ENCODE peak calls at places on chromosomes 12 and 14, in seven cellular contexts. O is T-cell; B is lower lobe of right lung; R is fibroblast of pulmonary artery; G is activated CD4-positive, CD25-positive, alpha-beta regulatory T cell; S is NCI-H2029; J is nephron progenitor cell. T is an unnamed sample.

GRCh38 chr14:68444449-68445168 is 348.3 kb downstream of the ZFP36L1 start:
- DNase-seq in O (no peak), B (no peak), R (peak), G (no peak), S (no peak), J (no peak), T (peak)

GRCh38 chr12:127041985-127042625 is 1224.9 kb upstream of the TMEM132C start:
- DNase-seq in O (no peak), B (no peak), R (no peak), G (no peak), S (no peak), J (no peak), T (peak)

GRCh38 chr12:11758838-11759509 is 109.5 kb downstream of the ETV6 start:
- DNase-seq in O (no peak), B (no peak), R (peak), G (no peak), S (no peak), J (no peak), T (peak)

GRCh38 chr14:49206832-49207231 is 379.3 kb downstream of the RPS29 start:
- DNase-seq in O (no peak), B (no peak), R (no peak), G (no peak), S (no peak), J (no peak), T (no peak)

GRCh38 chr12:12008931-12009611 is 61.7 kb upstream of the BCL2L14 start:
- DNase-seq in O (peak), B (no peak), R (peak), G (no peak), S (peak), J (peak), T (peak)

GRCh38 chr14:25508845-25509244 is 458.9 kb upstream of the STXBP6 start:
- DNase-seq in O (no peak), B (no peak), R (no peak), G (no peak), S (no peak), J (no peak), T (no peak)

GRCh38 chr14:75482366-75482765 is 39.9 kb upstream of the BATF start:
- DNase-seq in O (no peak), B (no peak), R (no peak), G (no peak), S (no peak), J (no peak), T (no peak)

GRCh38 chr12:104628338-104629135 is 171.8 kb downstream of the CHST11 start:
- DNase-seq in O (no peak), B (no peak), R (no peak), G (no peak), S (no peak), J (no peak), T (no peak)

GRCh38 chr12:110279561-110279960 is 1.5 kb upstream of the ATP2A2 start:
- DNase-seq in O (no peak), B (no peak), R (no peak), G (no peak), S (no peak), J (no peak), T (no peak)

GRCh38 chr12:50201987-50202521 is 34.9 kb upstream of the CERS5 start:
- DNase-seq in O (no peak), B (no peak), R (peak), G (no peak), S (no peak), J (no peak), T (no peak)

GRCh38 chr14:99093532-99094517 is 178.2 kb downstream of the BCL11B start:
- DNase-seq in O (no peak), B (no peak), R (no peak), G (no peak), S (no peak), J (no peak), T (no peak)

T was measured in RPMI8226.